ENCODE peak calls at places on chromosome 5, in four cellular contexts. One of them, this sample, is unnamed.

GRCh38 chr5:159212667-159213462 is 3.5 kb upstream of the RNF145 start:
- DNase-seq in trophoblast cell: no peak
- DNase-seq in mesendoderm: no peak
- DNase-seq in IMR-90: no peak
- DNase-seq in this sample: no peak

GRCh38 chr5:145237843-145238242 is 597.3 kb downstream of the PRELID2 start:
- DNase-seq in trophoblast cell: peak
- DNase-seq in mesendoderm: peak
- DNase-seq in IMR-90: peak
- DNase-seq in this sample: peak

GRCh38 chr5:161889971-161890370 is 42.1 kb downstream of the GABRA1 start:
- DNase-seq in mesendoderm: peak
- DNase-seq in trophoblast cell: no peak
- DNase-seq in IMR-90: no peak
- DNase-seq in this sample: peak

GRCh38 chr5:156684216-156684615 is 165.9 kb upstream of the PPP1R2B start:
- DNase-seq in trophoblast cell: no peak
- DNase-seq in mesendoderm: no peak
- DNase-seq in IMR-90: no peak
- DNase-seq in this sample: no peak

GRCh38 chr5:38468202-38468656 is 88.2 kb downstream of the LIFR start:
- DNase-seq in IMR-90: peak
- DNase-seq in trophoblast cell: peak
- DNase-seq in mesendoderm: no peak
- DNase-seq in this sample: no peak

GRCh38 chr5:143801251-143801650 is 10.7 kb upstream of the HMHB1 start:
- DNase-seq in IMR-90: no peak
- DNase-seq in mesendoderm: no peak
- DNase-seq in trophoblast cell: no peak
- DNase-seq in this sample: no peak

GRCh38 chr5:88298425-88298824 is 29.8 kb upstream of the TMEM161B start:
- DNase-seq in trophoblast cell: no peak
- DNase-seq in mesendoderm: no peak
- DNase-seq in IMR-90: peak
- DNase-seq in this sample: no peak

GRCh38 chr5:171484460-171484899 is 65.0 kb downstream of the FGF18 start:
- DNase-seq in trophoblast cell: no peak
- DNase-seq in mesendoderm: no peak
- DNase-seq in IMR-90: no peak
- DNase-seq in this sample: no peak

GRCh38 chr5:119105971-119106370 is 35.1 kb downstream of the DMXL1 start:
- DNase-seq in IMR-90: no peak
- DNase-seq in trophoblast cell: no peak
- DNase-seq in mesendoderm: peak
- DNase-seq in this sample: peak

GRCh38 chr5:64690104-64690416 is 243 bp upstream of the SHISAL2B start:
- DNase-seq in trophoblast cell: no peak
- DNase-seq in IMR-90: no peak
- DNase-seq in mesendoderm: no peak
- DNase-seq in this sample: no peak

GRCh38 chr5:145775893-145776444 is 59.2 kb downstream of the PRELID2 start:
- DNase-seq in trophoblast cell: peak
- DNase-seq in IMR-90: peak
- DNase-seq in mesendoderm: no peak
- DNase-seq in this sample: no peak

GRCh38 chr5:142191776-142192175 is 83.2 kb downstream of the NDFIP1 start:
- DNase-seq in mesendoderm: no peak
- DNase-seq in IMR-90: no peak
- DNase-seq in trophoblast cell: no peak
- DNase-seq in this sample: no peak

GRCh38 chr5:128038641-128039040 is 44.9 kb upstream of the SLC12A2 start:
- DNase-seq in mesendoderm: no peak
- DNase-seq in IMR-90: peak
- DNase-seq in trophoblast cell: peak
- DNase-seq in this sample: no peak

GRCh38 chr5:50966986-50967385 is 300.5 kb downstream of the PARP8 start:
- DNase-seq in trophoblast cell: no peak
- DNase-seq in IMR-90: no peak
- DNase-seq in mesendoderm: no peak
- DNase-seq in this sample: peak

GRCh38 chr5:143243103-143243502 is 160.4 kb downstream of the NR3C1 start:
- DNase-seq in mesendoderm: no peak
- DNase-seq in trophoblast cell: no peak
- DNase-seq in IMR-90: no peak
- DNase-seq in this sample: no peak

GRCh38 chr5:115262066-115262404 is 642 bp downstream of the PGGT1B start:
- DNase-seq in mesendoderm: peak
- DNase-seq in trophoblast cell: no peak
- DNase-seq in IMR-90: peak
- DNase-seq in this sample: no peak

GRCh38 chr5:172403822-172404221 is 50.5 kb downstream of the SH3PXD2B start:
- DNase-seq in mesendoderm: no peak
- DNase-seq in trophoblast cell: no peak
- DNase-seq in IMR-90: no peak
- DNase-seq in this sample: no peak

GRCh38 chr5:68169898-68170297 is 45.7 kb upstream of the PIK3R1 start:
- DNase-seq in trophoblast cell: no peak
- DNase-seq in IMR-90: no peak
- DNase-seq in mesendoderm: peak
- DNase-seq in this sample: peak

GRCh38 chr5:10590226-10591047 is 26.6 kb downstream of the ANKRD33B start:
- DNase-seq in trophoblast cell: peak
- DNase-seq in mesendoderm: peak
- DNase-seq in IMR-90: peak
- DNase-seq in this sample: no peak

GRCh38 chr5:178442361-178443256 is 147.6 kb downstream of the COL23A1 start:
- DNase-seq in trophoblast cell: no peak
- DNase-seq in IMR-90: no peak
- DNase-seq in mesendoderm: no peak
- DNase-seq in this sample: no peak

GRCh38 chr5:125112196-125112595 is 365.8 kb upstream of the ZNF608 start:
- DNase-seq in IMR-90: peak
- DNase-seq in trophoblast cell: no peak
- DNase-seq in mesendoderm: no peak
- DNase-seq in this sample: no peak

GRCh38 chr5:76521240-76521758 is 101.9 kb downstream of the F2RL2 start:
- DNase-seq in trophoblast cell: peak
- DNase-seq in IMR-90: peak
- DNase-seq in mesendoderm: no peak
- DNase-seq in this sample: no peak

GRCh38 chr5:73985145-73985544 is 359.1 kb downstream of the ARHGEF28 start:
- DNase-seq in IMR-90: peak
- DNase-seq in mesendoderm: peak
- DNase-seq in trophoblast cell: no peak
- DNase-seq in this sample: no peak

GRCh38 chr5:43658499-43658898 is 55.5 kb downstream of the NNT start:
- DNase-seq in mesendoderm: no peak
- DNase-seq in IMR-90: peak
- DNase-seq in trophoblast cell: no peak
- DNase-seq in this sample: no peak

GRCh38 chr5:88045931-88046461 is 222.6 kb downstream of the TMEM161B start:
- DNase-seq in IMR-90: no peak
- DNase-seq in trophoblast cell: no peak
- DNase-seq in mesendoderm: no peak
- DNase-seq in this sample: no peak

GRCh38 chr5:132138260-132138659 is 64.7 kb downstream of the CSF2 start:
- DNase-seq in IMR-90: peak
- DNase-seq in trophoblast cell: no peak
- DNase-seq in mesendoderm: no peak
- DNase-seq in this sample: no peak

GRCh38 chr5:6397536-6398269 is 19.4 kb upstream of the MED10 start:
- DNase-seq in mesendoderm: no peak
- DNase-seq in IMR-90: no peak
- DNase-seq in trophoblast cell: no peak
- DNase-seq in this sample: no peak

GRCh38 chr5:111967463-111967862 is 210.5 kb upstream of the NREP start:
- DNase-seq in trophoblast cell: no peak
- DNase-seq in IMR-90: no peak
- DNase-seq in mesendoderm: no peak
- DNase-seq in this sample: no peak

GRCh38 chr5:53481887-53482716 is 1.7 kb downstream of the FST start:
- DNase-seq in IMR-90: peak
- DNase-seq in mesendoderm: peak
- DNase-seq in trophoblast cell: peak
- DNase-seq in this sample: peak

GRCh38 chr5:57320552-57320951 is 146.7 kb downstream of the GPBP1 start:
- DNase-seq in mesendoderm: no peak
- DNase-seq in trophoblast cell: no peak
- DNase-seq in IMR-90: no peak
- DNase-seq in this sample: no peak

GRCh38 chr5:57327934-57328333 is 154.1 kb downstream of the GPBP1 start:
- DNase-seq in IMR-90: peak
- DNase-seq in mesendoderm: peak
- DNase-seq in trophoblast cell: peak
- DNase-seq in this sample: no peak

GRCh38 chr5:57324888-57325287 is 151.0 kb downstream of the GPBP1 start:
- DNase-seq in IMR-90: no peak
- DNase-seq in trophoblast cell: no peak
- DNase-seq in mesendoderm: peak
- DNase-seq in this sample: no peak

GRCh38 chr5:57319633-57320032 is 145.8 kb downstream of the GPBP1 start:
- DNase-seq in mesendoderm: no peak
- DNase-seq in trophoblast cell: no peak
- DNase-seq in IMR-90: no peak
- DNase-seq in this sample: no peak

DNA sequence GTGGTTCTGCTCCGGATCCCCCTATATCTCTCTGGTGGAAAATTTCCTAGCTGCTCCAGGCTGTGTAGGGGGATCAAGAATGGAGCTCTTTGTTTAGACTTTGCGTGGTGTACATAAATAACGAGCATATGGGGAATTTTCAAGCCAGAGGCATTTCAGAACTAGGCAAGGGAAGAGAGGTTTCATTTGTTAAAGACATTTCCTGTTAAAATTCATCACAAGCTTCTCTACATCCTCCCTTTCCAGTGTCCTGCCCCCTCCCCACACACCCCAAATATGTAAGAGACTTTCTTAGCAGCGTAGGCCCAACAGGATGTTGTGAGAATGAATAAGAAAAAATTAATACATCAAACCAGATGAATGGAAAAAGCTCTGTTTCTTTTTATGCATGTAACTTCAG is 150.3 kb downstream of the GPBP1 start:
- DNase-seq in mesendoderm: no peak
- DNase-seq in trophoblast cell: no peak
- DNase-seq in IMR-90: peak
- DNase-seq in this sample: no peak
- H3K4ac ChIP-seq in mesendoderm: no peak
- H3K4ac ChIP-seq in trophoblast cell: no peak
- H3K4ac ChIP-seq in IMR-90: peak
- H3K4ac ChIP-seq in this sample: no peak

GRCh38 chr5:1522601-1523479 is 920 bp downstream of the LPCAT1 start:
- DNase-seq in mesendoderm: peak
- DNase-seq in trophoblast cell: no peak
- DNase-seq in IMR-90: no peak
- DNase-seq in this sample: no peak

GRCh38 chr5:1524799-1525623 is 1.3 kb upstream of the LPCAT1 start:
- DNase-seq in mesendoderm: no peak
- DNase-seq in trophoblast cell: no peak
- DNase-seq in IMR-90: no peak
- DNase-seq in this sample: no peak

GRCh38 chr5:1524481-1524798 is 680 bp upstream of the LPCAT1 start:
- DNase-seq in IMR-90: no peak
- DNase-seq in mesendoderm: no peak
- DNase-seq in trophoblast cell: no peak
- DNase-seq in this sample: no peak

GRCh38 chr5:1523480-1523792 is 324 bp downstream of the LPCAT1 start:
- DNase-seq in IMR-90: no peak
- DNase-seq in mesendoderm: no peak
- DNase-seq in trophoblast cell: no peak
- DNase-seq in this sample: no peak

GRCh38 chr5:1523793-1524480 is at the start of gene LPCAT1:
- DNase-seq in IMR-90: peak
- DNase-seq in mesendoderm: peak
- DNase-seq in trophoblast cell: peak
- DNase-seq in this sample: peak
- H3K4ac ChIP-seq in IMR-90: peak
- H3K4ac ChIP-seq in mesendoderm: peak
- H3K4ac ChIP-seq in trophoblast cell: peak
- H3K4ac ChIP-seq in this sample: no peak

GRCh38 chr5:179699640-179700298 is 1.0 kb downstream of the CANX start:
- DNase-seq in IMR-90: peak
- DNase-seq in mesendoderm: peak
- DNase-seq in trophoblast cell: peak
- DNase-seq in this sample: no peak
- H3K4ac ChIP-seq in IMR-90: peak
- H3K4ac ChIP-seq in mesendoderm: no peak
- H3K4ac ChIP-seq in trophoblast cell: peak
- H3K4ac ChIP-seq in this sample: no peak

DNA sequence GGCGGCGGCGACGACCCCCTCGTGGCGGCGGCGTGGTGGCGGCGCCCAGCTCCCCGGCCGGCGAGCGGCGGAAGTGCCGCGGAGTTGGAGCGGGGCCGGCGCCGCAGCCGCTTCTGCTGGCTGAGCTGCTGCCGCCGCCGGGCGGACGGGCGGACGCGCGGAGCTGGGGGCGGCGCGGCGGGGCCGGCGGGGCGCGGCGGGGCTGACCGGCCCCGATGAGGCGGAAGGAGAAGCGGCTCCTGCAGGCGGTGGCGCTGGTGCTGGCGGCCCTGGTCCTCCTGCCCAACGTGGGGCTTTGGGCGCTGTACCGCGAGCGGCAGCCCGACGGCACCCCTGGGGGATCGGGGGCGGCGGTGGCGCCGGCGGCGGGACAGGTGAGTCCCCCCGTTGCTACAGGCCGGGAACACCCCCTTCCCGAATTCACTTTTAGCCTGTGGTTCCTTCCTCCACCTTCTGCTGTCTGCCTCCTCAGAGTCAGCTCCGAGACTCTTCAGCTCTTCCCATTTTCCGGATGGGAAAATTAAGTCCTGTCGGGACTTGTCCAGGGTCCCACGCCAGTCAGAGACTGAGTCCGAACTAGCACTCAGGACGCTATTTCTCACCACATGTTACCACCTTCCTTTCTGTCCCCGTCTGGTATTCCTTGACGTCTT is at the start of gene GALNT10:
- DNase-seq in mesendoderm: peak
- DNase-seq in trophoblast cell: peak
- DNase-seq in IMR-90: peak
- DNase-seq in this sample: peak
- H3K4ac ChIP-seq in mesendoderm: peak
- H3K4ac ChIP-seq in trophoblast cell: peak
- H3K4ac ChIP-seq in IMR-90: peak
- H3K4ac ChIP-seq in this sample: no peak